ENCODE peak calls at places on chromosome 13, in six cellular contexts. X, B, S, F, T and M are unnamed samples.

GRCh38 chr13:50375792-50376191 is 360.5 kb downstream of the KCNRG start:
- DNase-seq in X (no peak), B (peak), S (no peak), F (no peak), T (peak), M (no peak)

GRCh38 chr13:51646041-51646670 is 61.9 kb downstream of the WDFY2 start:
- DNase-seq in X (no peak), B (no peak), S (no peak), F (no peak), T (no peak), M (no peak)

GRCh38 chr13:85864963-85865530 is 65.8 kb upstream of the SLITRK6 start:
- DNase-seq in X (no peak), B (no peak), S (no peak), F (peak), T (peak), M (no peak)

GRCh38 chr13:51276684-51277083 is 54.5 kb downstream of the FAM124A start:
- DNase-seq in X (no peak), B (peak), S (no peak), F (no peak), T (no peak), M (no peak)

GRCh38 chr13:109323338-109323737 is 463.0 kb downstream of the IRS2 start:
- DNase-seq in X (no peak), B (no peak), S (no peak), F (no peak), T (no peak), M (no peak)

GRCh38 chr13:51822106-51822840 is 18.3 kb upstream of the DHRS12 start:
- DNase-seq in X (no peak), B (no peak), S (no peak), F (no peak), T (no peak), M (no peak)

GRCh38 chr13:51519839-51520238 is 64.4 kb upstream of the WDFY2 start:
- DNase-seq in X (no peak), B (peak), S (no peak), F (no peak), T (peak), M (no peak)

GRCh38 chr13:108902557-108903155 is 273.2 kb downstream of the MYO16 start:
- DNase-seq in X (no peak), B (no peak), S (no peak), F (no peak), T (no peak), M (no peak)

GRCh38 chr13:73480784-73481183 is 422.0 kb downstream of the KLF5 start:
- DNase-seq in X (no peak), B (no peak), S (no peak), F (no peak), T (no peak), M (no peak)

GRCh38 chr13:77545626-77546412 is 10.3 kb downstream of the SCEL start:
- DNase-seq in X (no peak), B (no peak), S (no peak), F (no peak), T (no peak), M (no peak)

DNA sequence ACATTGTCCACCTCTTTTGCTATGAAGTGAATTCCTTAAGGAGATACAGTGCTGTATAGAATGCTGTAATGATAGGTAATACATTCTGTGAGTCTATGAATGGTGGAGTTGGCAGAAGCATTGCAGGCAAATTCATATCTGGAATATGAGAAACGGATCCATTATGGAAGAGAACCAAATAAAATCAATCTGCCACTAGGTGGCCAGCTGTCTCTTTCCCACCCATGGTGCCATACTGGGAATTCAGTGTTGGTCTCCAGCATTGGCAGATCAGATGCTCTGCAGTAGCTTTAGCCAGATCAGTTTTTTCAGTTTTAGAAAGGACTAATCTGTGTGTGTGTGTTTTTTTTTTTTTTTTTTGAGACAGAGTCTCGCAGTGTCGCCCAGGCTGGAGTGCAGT is 27.6 kb downstream of the DNAJC3 start:
- DNase-seq in X (no peak), B (no peak), S (no peak), F (no peak), T (no peak), M (no peak)
- TF ChIP-seq CTCF in X (no peak), B (peak), S (no peak), F (peak), T (peak), M (peak)

DNA sequence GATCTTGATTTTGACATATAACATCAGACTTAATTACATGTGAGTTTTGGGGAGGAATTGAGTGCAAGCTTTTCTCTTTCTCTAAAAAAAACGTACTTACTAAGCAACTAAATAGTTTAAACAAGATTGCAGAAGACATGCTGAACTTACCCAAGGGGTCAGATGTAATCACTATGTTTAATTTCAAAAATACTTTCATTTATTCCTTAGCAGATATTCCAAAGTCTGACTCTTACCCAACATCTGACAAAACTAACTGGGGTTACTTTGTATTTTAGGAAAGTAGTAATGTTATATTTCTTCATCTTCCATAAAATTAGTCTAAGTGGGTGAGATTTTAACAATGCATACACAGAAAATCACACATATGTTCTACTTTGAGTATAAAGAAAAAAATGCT is 270.2 kb downstream of the DNAJC15 start:
- DNase-seq in X (no peak), B (no peak), S (no peak), F (no peak), T (no peak), M (no peak)
- TF ChIP-seq CTCF in X (no peak), B (no peak), S (no peak), F (no peak), T (no peak), M (no peak)

GRCh38 chr13:91346848-91347211 is 657 bp upstream of the MIR17HG start:
- DNase-seq in X (no peak), B (peak), S (no peak), F (no peak), T (no peak), M (no peak)

GRCh38 chr13:91348906-91349435 is 1.5 kb downstream of the MIR17HG start:
- DNase-seq in X (peak), B (peak), S (peak), F (peak), T (peak), M (peak)

GRCh38 chr13:91349992-91350911 is 2.8 kb downstream of the MIR17HG start:
- DNase-seq in X (no peak), B (peak), S (no peak), F (no peak), T (no peak), M (no peak)

GRCh38 chr13:91347212-91347995 is at the start of gene MIR17HG:
- DNase-seq in X (peak), B (peak), S (peak), F (no peak), T (peak), M (peak)

DNA sequence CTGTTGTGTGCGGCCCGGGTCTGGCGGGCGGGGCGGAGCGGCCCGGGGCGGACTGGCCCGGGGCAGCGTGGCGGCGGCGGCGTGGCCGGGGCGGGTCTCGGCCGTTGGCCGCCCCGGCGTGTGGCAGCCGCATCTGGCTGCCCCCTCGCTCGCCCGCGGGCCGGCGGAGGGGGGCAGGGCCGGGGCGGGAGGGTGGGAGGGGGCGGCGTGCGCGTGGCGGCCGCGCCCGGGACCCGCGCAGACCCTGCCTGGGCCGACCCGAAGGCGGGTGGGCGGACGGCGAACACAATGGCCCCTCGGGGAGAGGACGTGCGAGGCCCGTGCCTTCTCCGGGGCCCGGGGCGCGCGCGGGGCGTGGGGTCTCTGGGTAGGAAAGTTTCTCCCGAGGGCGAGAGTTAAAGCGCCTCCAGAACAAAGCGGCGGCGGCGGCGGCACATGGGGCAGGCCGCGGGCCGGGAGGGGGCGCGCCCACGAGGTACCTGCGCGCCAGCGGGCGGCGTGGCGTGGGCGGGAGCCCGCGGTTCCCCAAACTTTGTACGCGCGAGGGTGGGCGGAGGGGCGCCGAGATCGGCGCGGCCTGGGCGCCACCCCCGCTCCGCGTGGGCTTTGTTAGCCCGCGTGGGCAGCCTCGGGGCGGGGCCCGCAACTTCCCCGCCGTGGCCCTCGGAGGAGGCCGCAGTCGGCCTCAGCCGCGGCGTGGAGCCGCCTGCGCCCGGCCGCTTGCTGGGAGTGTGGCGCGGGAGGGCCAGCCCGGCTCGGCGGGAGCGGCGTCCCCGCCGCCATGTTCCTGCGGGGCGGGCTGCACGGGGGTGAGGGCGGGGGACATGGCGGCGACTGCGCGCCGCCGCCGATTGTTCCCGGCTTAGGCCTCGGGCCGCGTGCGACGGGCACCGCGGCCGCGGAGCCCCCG is 764 bp downstream of the MIR17HG start:
- DNase-seq in X (no peak), B (peak), S (peak), F (no peak), T (peak), M (no peak)
- TF ChIP-seq CTCF in X (no peak), B (no peak), S (peak), F (no peak), T (no peak), M (no peak)

DNA sequence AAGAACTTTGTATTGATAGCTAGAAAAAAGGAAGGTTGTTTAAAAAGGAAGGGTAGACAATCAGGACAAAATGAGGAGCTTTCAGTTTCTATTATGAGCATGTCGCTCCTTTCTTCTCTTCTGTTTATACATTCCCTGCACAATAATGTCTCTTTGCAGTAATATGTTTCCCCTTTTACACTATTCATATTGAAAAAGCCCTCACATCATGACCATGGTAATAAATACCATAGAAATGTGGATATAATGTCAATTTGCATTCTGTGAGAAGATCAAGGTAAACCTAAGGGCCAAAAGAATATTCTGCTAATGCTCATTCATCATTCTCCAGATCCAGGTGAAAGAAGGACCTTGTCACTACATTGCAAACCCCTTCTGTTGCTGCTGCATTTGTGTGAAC is 117.5 kb upstream of the SOX21 start:
- DNase-seq in X (no peak), B (no peak), S (no peak), F (no peak), T (no peak), M (no peak)
- TF ChIP-seq CTCF in X (no peak), B (no peak), S (no peak), F (no peak), T (no peak), M (no peak)

GRCh38 chr13:21016487-21016886 is 44.9 kb downstream of the LATS2 start:
- DNase-seq in X (no peak), B (no peak), S (no peak), F (no peak), T (no peak), M (no peak)

GRCh38 chr13:21013682-21014038 is 47.7 kb downstream of the LATS2 start:
- DNase-seq in X (no peak), B (no peak), S (no peak), F (no peak), T (no peak), M (no peak)

GRCh38 chr13:21014139-21014665 is 47.2 kb downstream of the LATS2 start:
- DNase-seq in X (no peak), B (no peak), S (no peak), F (no peak), T (peak), M (no peak)

GRCh38 chr13:21014666-21015170 is 46.7 kb downstream of the LATS2 start:
- DNase-seq in X (no peak), B (peak), S (peak), F (peak), T (peak), M (no peak)

GRCh38 chr13:21015284-21015683 is 46.1 kb downstream of the LATS2 start:
- DNase-seq in X (no peak), B (no peak), S (no peak), F (no peak), T (peak), M (no peak)
- TF ChIP-seq CTCF in X (no peak), B (no peak), S (no peak), F (no peak), T (no peak), M (no peak)

DNA sequence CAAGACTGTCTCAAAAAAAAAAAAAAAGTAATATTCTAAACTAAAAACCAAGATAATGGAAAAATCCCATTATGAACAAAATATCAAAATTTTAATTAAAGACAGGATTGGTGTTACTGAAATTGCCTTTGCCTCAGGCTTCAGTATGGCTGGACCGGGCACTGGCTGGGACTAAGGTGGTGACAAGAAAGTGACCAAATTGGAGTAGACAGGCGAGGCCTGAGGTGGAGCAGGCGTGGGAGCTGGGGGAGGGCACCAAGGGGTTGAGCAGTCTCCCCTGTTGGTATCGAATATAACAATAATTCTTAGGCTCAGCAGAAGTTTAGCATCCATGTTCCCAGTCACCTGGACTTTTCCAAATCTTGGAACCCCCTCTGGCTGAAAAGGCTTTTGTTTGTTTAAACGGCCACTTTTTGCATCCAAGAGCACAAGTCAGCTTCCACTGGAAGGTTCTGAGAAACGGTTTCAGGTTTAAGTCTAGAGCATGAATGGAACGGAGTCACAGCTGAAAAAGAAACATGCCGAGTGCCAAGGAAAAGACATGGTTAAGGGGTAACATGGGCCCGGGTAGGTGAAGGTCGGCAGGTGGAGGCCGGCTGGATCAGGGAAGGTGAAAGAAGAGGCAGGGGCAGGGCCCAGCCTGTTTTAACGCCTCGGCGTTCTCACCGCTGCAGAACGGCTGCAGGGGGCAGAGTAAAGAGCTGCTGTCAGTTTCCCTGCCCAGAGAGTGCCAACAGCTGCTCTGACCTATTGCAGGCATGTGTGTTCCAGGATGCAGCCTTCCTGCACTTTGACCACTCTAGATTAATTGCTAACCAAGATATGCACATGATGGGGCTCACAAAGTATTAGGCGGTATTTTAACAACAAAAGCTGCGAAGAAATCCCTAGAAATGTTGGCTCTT is 104.4 kb downstream of the TM9SF2 start:
- DNase-seq in X (no peak), B (peak), S (peak), F (no peak), T (peak), M (no peak)
- TF ChIP-seq CTCF in X (peak), B (peak), S (peak), F (peak), T (peak), M (no peak)

GRCh38 chr13:26050568-26051230 is 1.1 kb downstream of the SHISA2 start:
- DNase-seq in X (no peak), B (peak), S (no peak), F (no peak), T (peak), M (peak)
- TF ChIP-seq CTCF in X (no peak), B (no peak), S (peak), F (no peak), T (no peak), M (no peak)

GRCh38 chr13:60335531-60335930 is 61.5 kb upstream of the TDRD3 start:
- DNase-seq in X (no peak), B (peak), S (no peak), F (no peak), T (peak), M (no peak)
- TF ChIP-seq CTCF in X (peak), B (peak), S (peak), F (peak), T (peak), M (peak)

GRCh38 chr13:30111810-30112209 is 195.5 kb downstream of the KATNAL1 start:
- DNase-seq in X (no peak), B (no peak), S (no peak), F (no peak), T (no peak), M (no peak)
- TF ChIP-seq CTCF in X (no peak), B (peak), S (no peak), F (peak), T (peak), M (no peak)